ENCODE peak calls at places on chromosome 1, in seven cellular contexts. M is cardiac muscle cell, S is left ventricle myocardium inferior, D is HCT116, E is IMR-90, Z is A673, Q is stomach. F is an unnamed sample. For H3K27me3, the result is how much of the 10 kb centered on the place peaks cover.

GRCh38 chr1:216823731-216824130 is 100.5 kb upstream of the ESRRG start:
- DNase-seq in M (no peak), S (no peak), D (no peak), E (no peak), Z (no peak), Q (no peak), F (no peak)

GRCh38 chr1:111719561-111720239 is 19.5 kb downstream of the INKA2 start:
- DNase-seq in M (peak), S (peak), D (no peak), E (no peak), Z (no peak), Q (no peak), F (no peak)

GRCh38 chr1:69215883-69216282 is 351.8 kb upstream of the LRRC7 start:
- DNase-seq in M (no peak), S (no peak), D (no peak), E (no peak), Z (no peak), Q (no peak), F (no peak)

GRCh38 chr1:28437924-28438699 is 67.7 kb upstream of the RCC1 start:
- DNase-seq in M (peak), S (peak), D (peak), E (peak), Z (peak), Q (peak), F (peak)

GRCh38 chr1:26533951-26534514 is 4.5 kb downstream of the RPS6KA1 start:
- DNase-seq in M (no peak), S (no peak), D (no peak), E (no peak), Z (no peak), Q (no peak), F (peak)

GRCh38 chr1:6248798-6249731 is 5.1 kb downstream of the HES3 start:
- DNase-seq in M (peak), S (peak), D (peak), E (no peak), Z (no peak), Q (no peak), F (peak)

GRCh38 chr1:56394298-56394697 is 185.1 kb downstream of the PLPP3 start:
- DNase-seq in M (no peak), S (no peak), D (no peak), E (no peak), Z (no peak), Q (no peak), F (no peak)

GRCh38 chr1:194830387-194830786 is 1644.0 kb upstream of the B3GALT2 start:
- DNase-seq in M (no peak), S (no peak), D (no peak), E (no peak), Z (no peak), Q (no peak), F (no peak)

GRCh38 chr1:115429242-115429641 is 91.2 kb upstream of the NGF start:
- DNase-seq in M (peak), S (no peak), D (peak), E (peak), Z (no peak), Q (no peak), F (no peak)

GRCh38 chr1:160189649-160190625 is at the start of gene CASQ1:
- DNase-seq in M (peak), S (peak), D (no peak), E (peak), Z (no peak), Q (peak), F (no peak)

DNA sequence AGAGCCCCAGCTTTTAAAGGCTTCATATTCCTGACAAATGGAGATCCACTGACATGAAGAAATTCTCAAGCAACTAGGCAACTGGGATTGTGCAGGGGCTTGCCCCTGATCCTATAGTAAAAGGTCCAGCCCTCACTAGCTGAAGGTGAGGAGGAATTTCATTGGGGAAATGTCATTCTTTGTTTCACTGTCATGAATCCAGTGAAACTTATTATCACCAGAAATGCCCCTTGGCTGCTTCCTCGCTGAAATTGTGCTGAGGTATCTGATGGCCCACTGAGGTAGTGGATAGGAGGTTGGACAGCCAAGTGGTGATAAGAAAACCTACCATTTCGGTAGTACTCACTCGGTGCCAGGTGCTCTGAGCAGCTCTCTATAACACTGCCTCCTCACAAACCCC is 36.2 kb downstream of the CCN1 start:
- DNase-seq in M (no peak), S (no peak), D (no peak), E (no peak), Z (no peak), Q (no peak), F (no peak)
- H3K27me3 ChIP-seq in M (under half), S (under half), D (under half), E (under half), Z (under half), Q (under half), F (under half)

GRCh38 chr1:183862967-183863366 is 58.0 kb downstream of the RGL1 start:
- DNase-seq in M (no peak), S (no peak), D (no peak), E (no peak), Z (no peak), Q (no peak), F (no peak)

GRCh38 chr1:183864611-183865010 is 59.7 kb downstream of the RGL1 start:
- DNase-seq in M (no peak), S (no peak), D (no peak), E (no peak), Z (no peak), Q (no peak), F (no peak)

GRCh38 chr1:183863852-183864251 is 58.9 kb downstream of the RGL1 start:
- DNase-seq in M (no peak), S (no peak), D (no peak), E (no peak), Z (no peak), Q (no peak), F (no peak)

GRCh38 chr1:183859865-183860264 is 54.9 kb downstream of the RGL1 start:
- DNase-seq in M (no peak), S (no peak), D (no peak), E (no peak), Z (no peak), Q (no peak), F (no peak)
- H3K27me3 ChIP-seq in M (under half), S (under half), D (under half), E (under half), Z (under half), Q (under half), F (under half)

GRCh38 chr1:3943123-3943431 is 43.0 kb upstream of the C1orf174 start:
- DNase-seq in M (no peak), S (no peak), D (no peak), E (no peak), Z (no peak), Q (no peak), F (peak)

GRCh38 chr1:3939242-3940080 is 39.4 kb upstream of the C1orf174 start:
- DNase-seq in M (no peak), S (no peak), D (no peak), E (no peak), Z (no peak), Q (no peak), F (peak)

GRCh38 chr1:3940081-3940755 is 40.1 kb upstream of the C1orf174 start:
- DNase-seq in M (no peak), S (no peak), D (no peak), E (no peak), Z (no peak), Q (no peak), F (no peak)

GRCh38 chr1:3942416-3943122 is 42.5 kb upstream of the C1orf174 start:
- DNase-seq in M (no peak), S (no peak), D (no peak), E (no peak), Z (no peak), Q (no peak), F (peak)

GRCh38 chr1:3940911-3941310 is 40.8 kb upstream of the C1orf174 start:
- DNase-seq in M (no peak), S (no peak), D (no peak), E (no peak), Z (no peak), Q (no peak), F (no peak)
- H3K27me3 ChIP-seq in M (under half), S (half or more), D (under half), E (under half), Z (half or more), Q (half or more), F (under half)

DNA sequence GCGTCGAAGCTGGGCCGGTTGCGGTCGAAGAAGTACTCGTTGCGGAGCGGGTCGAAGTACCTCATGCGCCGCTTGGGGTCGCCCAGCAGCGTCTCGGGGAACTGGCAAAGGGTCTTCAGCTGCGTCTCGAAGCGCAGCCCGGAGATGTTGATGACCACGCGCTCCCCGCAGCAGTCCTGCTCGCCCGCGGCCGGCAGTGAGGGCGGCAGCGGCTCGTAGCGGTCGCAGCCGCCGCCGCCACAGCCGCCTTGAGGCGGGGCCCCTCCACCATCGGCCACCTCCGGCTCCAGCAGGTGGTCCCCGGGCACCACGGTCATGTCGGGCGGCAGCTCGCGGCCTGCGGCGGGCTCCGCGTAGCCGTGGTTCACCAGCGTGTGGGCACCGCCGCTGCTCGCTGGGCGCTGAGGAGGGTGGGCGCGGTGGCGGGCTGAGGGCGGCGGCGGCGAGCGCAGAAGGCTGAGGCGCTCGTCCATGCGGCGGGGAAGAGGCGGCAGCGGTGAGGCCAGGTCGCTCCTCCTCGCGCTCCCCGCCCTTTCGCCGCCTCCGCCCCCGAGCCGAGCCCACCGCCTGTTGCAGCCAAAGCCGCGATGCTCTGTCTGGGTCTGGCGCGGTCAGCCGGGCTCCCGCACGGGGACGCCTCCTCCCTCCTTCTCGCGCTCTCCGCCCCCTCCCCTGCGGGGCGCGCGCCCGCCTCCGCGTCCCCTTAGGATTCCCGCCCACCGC is at the start of gene KCNA3:
- DNase-seq in M (peak), S (peak), D (no peak), E (no peak), Z (peak), Q (peak), F (peak)
- H3K27me3 ChIP-seq in M (half or more), S (half or more), D (under half), E (under half), Z (half or more), Q (half or more), F (half or more)

GRCh38 chr1:204098683-204099082 is 25.8 kb downstream of the SOX13 start:
- DNase-seq in M (no peak), S (no peak), D (no peak), E (no peak), Z (no peak), Q (no peak), F (peak)
- H3K27me3 ChIP-seq in M (under half), S (under half), D (under half), E (under half), Z (under half), Q (under half), F (under half)

GRCh38 chr1:152516082-152516481 is 1.8 kb downstream of the CRCT1 start:
- DNase-seq in M (no peak), S (no peak), D (no peak), E (no peak), Z (no peak), Q (no peak), F (no peak)
- H3K27me3 ChIP-seq in M (under half), S (half or more), D (under half), E (under half), Z (half or more), Q (half or more), F (under half)

F was measured in osteoblast.